ENCODE peak calls at places on chromosomes 1 and 21, in seven cellular contexts. Z is D721Med, H is adrenal gland, J is H9, I is WTC11, W is right lobe of liver, A is lower lobe of right lung. Q is an unnamed sample.

GRCh38 chr1:86155807-86156561 is 588 bp downstream of the COL24A1 start:
- DNase-seq in Z (no peak), H (no peak), J (peak; percentile 38), I (peak; percentile 35), W (peak; percentile 22), A (peak; percentile 44), Q (peak; percentile 49)

GRCh38 chr1:109094377-109094803 is 3.8 kb downstream of the TMEM167B start:
- DNase-seq in Z (no peak), H (no peak), J (no peak), I (no peak), W (no peak), A (no peak), Q (no peak)

GRCh38 chr1:21926814-21927530 is 10.1 kb downstream of the HSPG2 start:
- DNase-seq in Z (no peak), H (no peak), J (no peak), I (no peak), W (no peak), A (no peak), Q (no peak)

GRCh38 chr1:29457496-29458368 is 221.4 kb downstream of the PTPRU start:
- DNase-seq in Z (peak; percentile 70), H (no peak), J (no peak), I (no peak), W (no peak), A (no peak), Q (no peak)

GRCh38 chr21:46667191-46667734 is 31.8 kb downstream of the PRMT2 start:
- DNase-seq in Z (peak; percentile 41), H (no peak), J (peak; percentile 54), I (peak; percentile 55), W (no peak), A (no peak), Q (peak; percentile 46)

GRCh38 chr1:173329747-173330146 is 122.6 kb upstream of the TNFSF4 start:
- DNase-seq in Z (no peak), H (no peak), J (no peak), I (no peak), W (no peak), A (no peak), Q (no peak)

GRCh38 chr1:3404301-3404700 is 50.2 kb upstream of the ARHGEF16 start:
- DNase-seq in Z (no peak), H (no peak), J (no peak), I (no peak), W (no peak), A (no peak), Q (no peak)

GRCh38 chr1:156123356-156124196 is 9.1 kb downstream of the LMNA start:
- DNase-seq in Z (peak; percentile 79), H (peak; percentile 95), J (peak; percentile 94), I (peak; percentile 68), W (peak; percentile 94), A (peak; percentile 95), Q (no peak)

GRCh38 chr1:224497714-224498573 is 63.3 kb upstream of the WDR26 start:
- DNase-seq in Z (no peak), H (peak; percentile 33), J (peak; percentile 75), I (peak; percentile 54), W (no peak), A (no peak), Q (no peak)

GRCh38 chr1:208231929-208232360 is 12.2 kb downstream of the PLXNA2 start:
- DNase-seq in Z (no peak), H (no peak), J (no peak), I (no peak), W (no peak), A (no peak), Q (no peak)

GRCh38 chr1:97042551-97042950 is 321.0 kb downstream of the PTBP2 start:
- DNase-seq in Z (no peak), H (no peak), J (no peak), I (no peak), W (no peak), A (no peak), Q (no peak)

GRCh38 chr1:25922633-25923567 is 16.7 kb upstream of the STMN1 start:
- DNase-seq in Z (no peak), H (peak; percentile 46), J (peak; percentile 74), I (peak; percentile 55), W (peak; percentile 35), A (peak; percentile 78), Q (peak; percentile 52)

GRCh38 chr1:24767351-24767750 is 22.1 kb downstream of the CLIC4 start:
- DNase-seq in Z (no peak), H (no peak), J (no peak), I (no peak), W (peak; percentile 45), A (no peak), Q (no peak)

GRCh38 chr1:94926915-94927404 is at the start of gene CNN3:
- DNase-seq in Z (peak; percentile 75), H (peak; percentile 95), J (peak; percentile 94), I (peak; percentile 94), W (peak; percentile 96), A (peak; percentile 94), Q (peak; percentile 93)

GRCh38 chr1:53066433-53066832 is 4.4 kb downstream of the PODN start:
- DNase-seq in Z (no peak), H (no peak), J (no peak), I (no peak), W (no peak), A (peak; percentile 24), Q (no peak)

GRCh38 chr1:16127676-16128337 is 28.1 kb downstream of the EPHA2 start:
- DNase-seq in Z (no peak), H (no peak), J (no peak), I (no peak), W (no peak), A (no peak), Q (no peak)

GRCh38 chr1:213676741-213677140 is 311.0 kb upstream of the PROX1 start:
- DNase-seq in Z (no peak), H (no peak), J (no peak), I (no peak), W (no peak), A (no peak), Q (no peak)

GRCh38 chr1:162351443-162351842 is 25.2 kb downstream of the SPATA46 start:
- DNase-seq in Z (no peak), H (no peak), J (no peak), I (no peak), W (no peak), A (no peak), Q (no peak)

GRCh38 chr1:120179420-120180348 is 3.4 kb upstream of the SEC22B start:
- DNase-seq in Z (no peak), H (no peak), J (peak; percentile 38), I (peak; percentile 39), W (no peak), A (no peak), Q (peak; percentile 42)

GRCh38 chr1:30887485-30888315 is 20.9 kb downstream of the SDC3 start:
- DNase-seq in Z (no peak), H (no peak), J (no peak), I (no peak), W (no peak), A (no peak), Q (no peak)

GRCh38 chr1:202806845-202807366 is 1.3 kb downstream of the KDM5B start:
- DNase-seq in Z (peak; percentile 52), H (no peak), J (no peak), I (peak; percentile 24), W (peak; percentile 29), A (no peak), Q (peak; percentile 49)

GRCh38 chr1:107499139-107499744 is 358.4 kb downstream of the NTNG1 start:
- DNase-seq in Z (no peak), H (no peak), J (no peak), I (no peak), W (no peak), A (no peak), Q (no peak)

GRCh38 chr1:107496002-107496401 is 355.2 kb downstream of the NTNG1 start:
- DNase-seq in Z (no peak), H (no peak), J (no peak), I (no peak), W (no peak), A (no peak), Q (no peak)

GRCh38 chr1:107501081-107501605 is 360.3 kb downstream of the NTNG1 start:
- DNase-seq in Z (no peak), H (no peak), J (no peak), I (no peak), W (no peak), A (no peak), Q (no peak)
- TF ChIP-seq CTCF in Z (no peak), H (no peak), J (peak; percentile 36), I (no peak), W (no peak), A (no peak), Q (no peak)

DNA sequence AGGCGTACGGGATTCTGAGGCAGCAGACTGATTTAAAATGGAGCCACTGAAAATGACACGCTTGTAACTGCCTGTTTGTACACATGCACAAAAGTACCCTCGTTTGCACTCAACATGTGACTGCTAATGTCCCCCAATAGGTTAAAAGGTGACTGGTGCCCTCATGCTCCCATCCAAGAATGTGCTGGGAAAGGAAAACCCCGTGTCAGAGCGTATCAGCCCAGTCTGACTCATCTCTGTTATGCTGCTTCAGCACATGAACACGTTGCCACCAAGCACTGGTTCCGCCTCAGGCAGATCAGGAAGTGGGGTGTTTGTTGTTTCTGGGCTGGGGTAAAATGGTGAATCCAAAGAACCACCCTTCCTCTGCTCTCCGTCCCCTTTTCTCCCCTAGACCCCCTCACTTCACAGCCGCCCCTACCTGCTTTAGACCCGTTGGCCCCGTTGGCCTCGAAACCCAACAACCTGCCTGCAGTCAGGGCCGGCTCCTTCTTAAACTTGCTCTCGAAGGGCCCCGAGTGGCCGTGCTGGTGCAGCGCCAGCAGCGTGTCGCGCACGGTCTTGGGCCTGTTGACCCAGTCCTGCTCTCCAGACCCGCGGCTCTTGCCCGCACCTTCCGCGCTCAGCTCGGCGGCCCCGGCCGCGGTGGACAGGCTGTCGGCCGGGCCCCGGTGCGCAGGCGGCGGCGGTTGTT is 1.8 kb downstream of the IRF2BP2 start:
- DNase-seq in Z (no peak), H (peak; percentile 81), J (peak; percentile 51), I (peak; percentile 56), W (peak; percentile 73), A (peak; percentile 85), Q (peak; percentile 54)
- TF ChIP-seq CTCF in Z (no peak), H (peak; percentile 23), J (no peak), I (no peak), W (no peak), A (peak; percentile 10), Q (no peak)

GRCh38 chr1:117318011-117318410 is 49.2 kb upstream of the MAN1A2 start:
- DNase-seq in Z (no peak), H (no peak), J (no peak), I (no peak), W (no peak), A (no peak), Q (no peak)
- TF ChIP-seq CTCF in Z (no peak), H (no peak), J (no peak), I (no peak), W (no peak), A (no peak), Q (no peak)

DNA sequence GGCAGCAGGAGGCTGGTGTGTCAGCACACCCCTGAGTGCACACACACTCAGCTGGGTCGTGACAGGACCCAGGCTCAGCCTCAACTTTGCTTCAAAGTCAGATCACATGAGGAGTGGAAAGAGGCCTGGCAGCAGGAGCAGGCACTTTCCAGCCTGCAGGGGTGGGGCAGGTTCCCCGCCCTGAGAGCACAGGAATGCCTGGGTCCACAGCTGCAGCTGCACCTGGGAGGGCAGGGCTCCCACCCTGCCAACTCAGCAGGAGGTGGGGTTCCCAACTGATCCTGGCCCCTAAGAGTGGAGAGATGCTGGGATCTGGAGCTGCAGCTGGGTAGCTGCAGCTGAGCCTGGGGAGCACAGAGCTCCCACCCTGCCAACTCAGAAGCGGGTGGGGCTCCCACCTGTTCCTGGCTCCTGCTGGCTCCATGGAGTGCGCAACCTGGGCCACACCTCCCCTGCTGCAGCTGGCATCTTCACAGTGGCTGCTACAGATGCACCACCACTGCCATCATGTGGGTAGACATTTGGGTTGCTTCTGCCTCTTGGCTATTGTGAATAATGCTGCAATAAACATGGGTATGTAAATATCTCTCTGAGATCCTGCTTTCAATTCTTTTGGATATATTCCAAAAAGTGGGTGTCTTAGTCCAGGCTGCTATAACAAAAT is 415.4 kb downstream of the TTLL7 start:
- DNase-seq in Z (no peak), H (no peak), J (peak; percentile 47), I (peak; percentile 20), W (no peak), A (no peak), Q (no peak)
- TF ChIP-seq CTCF in Z (peak; percentile 27), H (no peak), J (peak; percentile 48), I (no peak), W (peak; percentile 47), A (no peak), Q (no peak)